ENCODE peak calls at places on chromosomes 1 and 21, in eight cellular contexts. One of them, this sample, is unnamed.

GRCh38 chr1:208161656-208162375 is 82.4 kb downstream of the PLXNA2 start:
- DNase-seq in ovary: no peak
- DNase-seq in stomach: no peak
- DNase-seq in A549: no peak
- DNase-seq in IMR-90: peak; percentile 39
- DNase-seq in RWPE1: no peak
- DNase-seq in uterus: peak; percentile 64
- DNase-seq in tibial nerve: no peak
- DNase-seq in this sample: no peak

GRCh38 chr1:92211166-92211565 is 6.5 kb upstream of the C1orf146 start:
- DNase-seq in ovary: no peak
- DNase-seq in stomach: no peak
- DNase-seq in A549: no peak
- DNase-seq in IMR-90: peak; percentile 92
- DNase-seq in RWPE1: no peak
- DNase-seq in uterus: no peak
- DNase-seq in tibial nerve: no peak
- DNase-seq in this sample: peak; percentile 62

GRCh38 chr1:28553229-28553930 is 495 bp downstream of the TRNAU1AP start:
- DNase-seq in ovary: peak; percentile 44
- DNase-seq in stomach: peak; percentile 30
- DNase-seq in A549: peak; percentile 38
- DNase-seq in IMR-90: peak; percentile 51
- DNase-seq in RWPE1: peak; percentile 50
- DNase-seq in uterus: no peak
- DNase-seq in tibial nerve: peak; percentile 9
- DNase-seq in this sample: no peak

GRCh38 chr1:30444850-30445249 is 278.5 kb downstream of the MATN1 start:
- DNase-seq in ovary: no peak
- DNase-seq in stomach: no peak
- DNase-seq in A549: no peak
- DNase-seq in IMR-90: no peak
- DNase-seq in RWPE1: no peak
- DNase-seq in uterus: no peak
- DNase-seq in tibial nerve: no peak
- DNase-seq in this sample: no peak

GRCh38 chr1:64645742-64646141 is 99.1 kb upstream of the RAVER2 start:
- DNase-seq in ovary: no peak
- DNase-seq in stomach: no peak
- DNase-seq in A549: no peak
- DNase-seq in IMR-90: no peak
- DNase-seq in RWPE1: no peak
- DNase-seq in uterus: no peak
- DNase-seq in tibial nerve: no peak
- DNase-seq in this sample: no peak

GRCh38 chr1:50774759-50775351 is 185.2 kb downstream of the FAF1 start:
- DNase-seq in ovary: no peak
- DNase-seq in stomach: no peak
- DNase-seq in A549: peak; percentile 4
- DNase-seq in IMR-90: peak; percentile 74
- DNase-seq in RWPE1: peak; percentile 39
- DNase-seq in uterus: no peak
- DNase-seq in tibial nerve: no peak
- DNase-seq in this sample: peak; percentile 39

GRCh38 chr1:234987415-234988159 is 141.1 kb downstream of the TOMM20 start:
- DNase-seq in ovary: peak; percentile 82
- DNase-seq in stomach: peak; percentile 79
- DNase-seq in A549: peak; percentile 55
- DNase-seq in IMR-90: peak; percentile 87
- DNase-seq in RWPE1: peak; percentile 29
- DNase-seq in uterus: peak; percentile 86
- DNase-seq in tibial nerve: peak; percentile 85
- DNase-seq in this sample: no peak

GRCh38 chr1:222090103-222090502 is 348.2 kb upstream of the DUSP10 start:
- DNase-seq in ovary: no peak
- DNase-seq in stomach: no peak
- DNase-seq in A549: no peak
- DNase-seq in IMR-90: no peak
- DNase-seq in RWPE1: no peak
- DNase-seq in uterus: no peak
- DNase-seq in tibial nerve: no peak
- DNase-seq in this sample: no peak

GRCh38 chr21:41641510-41641815 is 125.4 kb downstream of the RIPK4 start:
- DNase-seq in ovary: peak; percentile 16
- DNase-seq in stomach: no peak
- DNase-seq in A549: no peak
- DNase-seq in IMR-90: no peak
- DNase-seq in RWPE1: no peak
- DNase-seq in uterus: no peak
- DNase-seq in tibial nerve: no peak
- DNase-seq in this sample: no peak

DNA sequence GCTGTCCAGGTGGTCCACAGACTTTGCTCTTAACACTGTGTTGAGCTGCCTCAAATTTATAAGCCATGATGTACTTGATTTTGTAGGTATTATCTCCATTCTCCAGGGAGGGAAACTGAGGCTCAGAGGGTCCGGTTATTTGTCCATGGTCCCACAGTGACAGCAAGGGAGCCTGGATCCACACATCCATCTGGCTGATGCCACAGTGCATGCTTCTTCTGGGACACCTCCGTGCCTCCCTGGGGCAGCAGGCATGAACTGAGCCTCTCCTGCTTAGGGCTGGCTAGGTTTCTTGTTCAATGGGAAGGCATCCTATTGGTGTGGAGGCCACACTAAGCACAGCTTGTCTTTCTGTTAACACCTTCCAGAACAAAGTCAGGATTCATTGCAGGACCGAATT is 317.3 kb downstream of the AJAP1 start:
- DNase-seq in ovary: no peak
- DNase-seq in stomach: no peak
- DNase-seq in A549: no peak
- DNase-seq in IMR-90: no peak
- DNase-seq in RWPE1: no peak
- DNase-seq in uterus: no peak
- DNase-seq in tibial nerve: no peak
- DNase-seq in this sample: no peak
- H3K27ac ChIP-seq in ovary: no peak overlapping the region
- H3K27ac ChIP-seq in stomach: no peak overlapping the region
- H3K27ac ChIP-seq in A549: no peak overlapping the region
- H3K27ac ChIP-seq in IMR-90: no peak overlapping the region
- H3K27ac ChIP-seq in RWPE1: no peak overlapping the region
- H3K27ac ChIP-seq in uterus: no peak overlapping the region
- H3K27ac ChIP-seq in tibial nerve: no peak overlapping the region
- H3K27ac ChIP-seq in this sample: no peak overlapping the region

DNA sequence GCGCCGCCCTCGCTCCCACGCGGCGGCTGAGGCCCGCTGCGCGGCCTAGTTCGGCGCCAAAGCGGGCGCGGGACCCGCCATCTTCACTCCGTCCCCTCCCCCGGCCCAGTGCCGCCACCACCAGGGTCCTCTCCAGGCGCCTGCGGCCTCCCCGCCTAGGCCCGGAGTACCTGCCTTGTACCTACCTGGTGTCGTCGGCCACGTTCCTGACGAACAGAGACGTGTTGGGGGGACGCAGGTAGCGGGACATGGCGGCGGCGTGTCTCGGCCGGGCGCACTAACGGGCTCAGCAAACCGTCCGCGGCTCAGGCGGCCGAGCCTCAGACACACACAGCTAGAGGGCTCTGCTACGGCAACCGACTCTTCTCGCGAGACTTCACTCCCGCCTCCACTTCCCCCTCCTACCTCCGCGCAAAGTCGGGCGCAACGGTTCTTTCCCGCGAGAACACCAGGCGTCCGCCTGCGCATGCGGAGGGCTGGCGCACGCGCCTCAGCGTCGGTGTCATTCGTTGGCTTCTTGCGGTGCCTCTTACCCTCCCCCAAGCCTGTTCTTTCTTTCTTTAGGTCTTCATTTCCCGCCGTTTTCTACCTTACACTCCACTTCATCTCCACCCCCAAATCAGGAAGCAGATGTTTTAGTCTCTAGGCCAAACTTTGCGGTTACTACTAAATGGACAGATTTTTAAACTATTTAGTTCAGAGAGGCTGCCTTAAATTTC is at the start of gene SRSF10:
- DNase-seq in ovary: peak; percentile 99
- DNase-seq in stomach: peak; percentile 98
- DNase-seq in A549: peak; percentile 87
- DNase-seq in IMR-90: peak; percentile 99
- DNase-seq in RWPE1: peak; percentile 96
- DNase-seq in uterus: peak; percentile 98
- DNase-seq in tibial nerve: peak; percentile 95
- DNase-seq in this sample: peak; percentile 97
- TF ChIP-seq CTCF in ovary: no peak
- TF ChIP-seq CTCF in stomach: peak; percentile 29
- TF ChIP-seq CTCF in A549: no peak
- TF ChIP-seq CTCF in IMR-90: peak; percentile 46
- TF ChIP-seq CTCF in RWPE1: no peak
- TF ChIP-seq CTCF in uterus: peak; percentile 68
- TF ChIP-seq CTCF in tibial nerve: peak; percentile 65
- TF ChIP-seq CTCF in this sample: peak; percentile 46

GRCh38 chr21:45035477-45035848 is 38.9 kb upstream of the ADARB1 start:
- DNase-seq in ovary: no peak
- DNase-seq in stomach: no peak
- DNase-seq in A549: no peak
- DNase-seq in IMR-90: no peak
- DNase-seq in RWPE1: no peak
- DNase-seq in uterus: peak; percentile 9
- DNase-seq in tibial nerve: no peak
- DNase-seq in this sample: no peak
- H3K27ac ChIP-seq in ovary: no peak overlapping the region
- H3K27ac ChIP-seq in stomach: no peak overlapping the region
- H3K27ac ChIP-seq in A549: no peak overlapping the region
- H3K27ac ChIP-seq in IMR-90: no peak overlapping the region
- H3K27ac ChIP-seq in RWPE1: no peak overlapping the region
- H3K27ac ChIP-seq in uterus: no peak overlapping the region
- H3K27ac ChIP-seq in tibial nerve: no peak overlapping the region
- H3K27ac ChIP-seq in this sample: no peak overlapping the region

GRCh38 chr21:23968008-23968407 is 1639.3 kb downstream of the MRPL39 start:
- DNase-seq in ovary: no peak
- DNase-seq in stomach: no peak
- DNase-seq in A549: no peak
- DNase-seq in IMR-90: no peak
- DNase-seq in RWPE1: no peak
- DNase-seq in uterus: no peak
- DNase-seq in tibial nerve: no peak
- DNase-seq in this sample: no peak

GRCh38 chr21:23963454-23963853 is 1643.8 kb downstream of the MRPL39 start:
- DNase-seq in ovary: no peak
- DNase-seq in stomach: no peak
- DNase-seq in A549: no peak
- DNase-seq in IMR-90: peak; percentile 17
- DNase-seq in RWPE1: no peak
- DNase-seq in uterus: no peak
- DNase-seq in tibial nerve: no peak
- DNase-seq in this sample: peak; percentile 7

GRCh38 chr21:23968722-23969647 is 1638.3 kb downstream of the MRPL39 start:
- DNase-seq in ovary: no peak
- DNase-seq in stomach: peak; percentile 57
- DNase-seq in A549: no peak
- DNase-seq in IMR-90: peak; percentile 26
- DNase-seq in RWPE1: peak; percentile 11
- DNase-seq in uterus: no peak
- DNase-seq in tibial nerve: peak; percentile 61
- DNase-seq in this sample: peak; percentile 7
- TF ChIP-seq CTCF in ovary: no peak
- TF ChIP-seq CTCF in stomach: peak; percentile 49
- TF ChIP-seq CTCF in A549: no peak
- TF ChIP-seq CTCF in IMR-90: peak; percentile 54
- TF ChIP-seq CTCF in RWPE1: no peak
- TF ChIP-seq CTCF in uterus: no peak
- TF ChIP-seq CTCF in tibial nerve: no peak
- TF ChIP-seq CTCF in this sample: peak; percentile 71

GRCh38 chr1:201944639-201945038 is 1.7 kb downstream of the LMOD1 start:
- DNase-seq in ovary: no peak
- DNase-seq in stomach: no peak
- DNase-seq in A549: no peak
- DNase-seq in IMR-90: peak; percentile 21
- DNase-seq in RWPE1: no peak
- DNase-seq in uterus: no peak
- DNase-seq in tibial nerve: no peak
- DNase-seq in this sample: no peak

GRCh38 chr1:201939271-201939973 is 6.9 kb downstream of the LMOD1 start:
- DNase-seq in ovary: no peak
- DNase-seq in stomach: no peak
- DNase-seq in A549: no peak
- DNase-seq in IMR-90: no peak
- DNase-seq in RWPE1: no peak
- DNase-seq in uterus: no peak
- DNase-seq in tibial nerve: no peak
- DNase-seq in this sample: no peak

GRCh38 chr1:201944002-201944401 is 2.3 kb downstream of the LMOD1 start:
- DNase-seq in ovary: no peak
- DNase-seq in stomach: no peak
- DNase-seq in A549: no peak
- DNase-seq in IMR-90: no peak
- DNase-seq in RWPE1: no peak
- DNase-seq in uterus: no peak
- DNase-seq in tibial nerve: no peak
- DNase-seq in this sample: no peak

GRCh38 chr1:201941420-201942128 is 4.8 kb downstream of the LMOD1 start:
- DNase-seq in ovary: no peak
- DNase-seq in stomach: no peak
- DNase-seq in A549: no peak
- DNase-seq in IMR-90: no peak
- DNase-seq in RWPE1: no peak
- DNase-seq in uterus: peak; percentile 52
- DNase-seq in tibial nerve: no peak
- DNase-seq in this sample: no peak

GRCh38 chr1:201942129-201942495 is 4.2 kb downstream of the LMOD1 start:
- DNase-seq in ovary: no peak
- DNase-seq in stomach: no peak
- DNase-seq in A549: no peak
- DNase-seq in IMR-90: no peak
- DNase-seq in RWPE1: no peak
- DNase-seq in uterus: no peak
- DNase-seq in tibial nerve: no peak
- DNase-seq in this sample: no peak
- H3K27ac ChIP-seq in ovary: no peak overlapping the region
- H3K27ac ChIP-seq in stomach: peak overlapping the region; percentile 59
- H3K27ac ChIP-seq in A549: no peak overlapping the region
- H3K27ac ChIP-seq in IMR-90: peak overlapping the region; percentile 52
- H3K27ac ChIP-seq in RWPE1: no peak overlapping the region
- H3K27ac ChIP-seq in uterus: peak overlapping the region; percentile 94
- H3K27ac ChIP-seq in tibial nerve: no peak overlapping the region
- H3K27ac ChIP-seq in this sample: peak overlapping the region; percentile 0

This sample was measured in AG04450.